ENCODE peak calls at places on chromosomes 3 and 15, in four cellular contexts. H is endothelial cell, O is astrocyte of the spinal cord, N is HepG2. S is an unnamed sample.

GRCh38 chr3:20137642-20138041 is 48.4 kb downstream of the SGO1 start:
- DNase-seq in H (no peak), O (no peak), N (no peak), S (no peak)

GRCh38 chr15:99071091-99071680 is 33.7 kb upstream of the SYNM start:
- DNase-seq in H (no peak), O (no peak), N (no peak), S (no peak)

GRCh38 chr15:101641134-101641764 is 10.9 kb downstream of the TM2D3 start:
- DNase-seq in H (peak; percentile 75), O (peak; percentile 68), N (peak; percentile 52), S (no peak)

GRCh38 chr3:188534633-188535032 is 380.7 kb downstream of the LPP start:
- DNase-seq in H (no peak), O (no peak), N (no peak), S (no peak)

GRCh38 chr15:40096094-40096876 is 12.4 kb downstream of the BMF start:
- DNase-seq in H (no peak), O (no peak), N (no peak), S (no peak)

GRCh38 chr3:3683261-3683660 is 116.0 kb upstream of the LRRN1 start:
- DNase-seq in H (no peak), O (peak; percentile 61), N (no peak), S (no peak)

GRCh38 chr3:177574232-177574856 is 377.1 kb upstream of the TBL1XR1 start:
- DNase-seq in H (no peak), O (peak; percentile 83), N (peak; percentile 71), S (no peak)

GRCh38 chr3:44845528-44846520 is 15.9 kb upstream of the TMEM42 start:
- DNase-seq in H (no peak), O (peak; percentile 34), N (no peak), S (no peak)

GRCh38 chr3:192121921-192122320 is 605.4 kb downstream of the FGF12 start:
- DNase-seq in H (no peak), O (no peak), N (no peak), S (no peak)

DNA sequence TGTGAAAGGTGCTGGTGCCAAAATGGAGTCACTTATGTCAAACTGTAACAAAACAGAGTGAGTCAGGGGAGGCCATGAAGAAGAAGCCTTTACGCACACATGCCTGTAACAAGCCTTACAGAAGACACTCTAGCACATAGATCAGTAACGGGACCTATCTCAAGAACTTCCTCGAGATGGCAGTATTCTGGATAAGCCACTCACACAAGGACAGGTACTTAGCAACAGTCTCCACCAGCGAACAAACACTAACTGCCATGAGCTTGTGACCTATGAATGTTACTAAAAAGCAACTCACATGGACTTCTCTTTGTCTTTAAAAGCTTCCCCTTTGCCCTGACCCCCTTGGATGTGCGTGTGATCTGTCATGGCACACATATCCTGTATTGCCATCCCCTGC is 235.1 kb downstream of the CD47 start:
- DNase-seq in H (no peak), O (peak; percentile 24), N (peak; percentile 60), S (no peak)
- TF ChIP-seq CTCF in H (no peak), O (peak; percentile 32), N (peak; percentile 61), S (peak; percentile 54)

GRCh38 chr3:33717866-33718594 is at the start of gene CLASP2:
- DNase-seq in H (peak; percentile 88), O (peak; percentile 89), N (peak; percentile 76), S (peak; percentile 93)
- TF ChIP-seq CTCF in H (no peak), O (no peak), N (no peak), S (peak; percentile 47)

GRCh38 chr3:132342183-132342582 is 25.0 kb downstream of the ACP3 start:
- DNase-seq in H (no peak), O (no peak), N (no peak), S (no peak)
- TF ChIP-seq CTCF in H (no peak), O (no peak), N (no peak), S (no peak)

DNA sequence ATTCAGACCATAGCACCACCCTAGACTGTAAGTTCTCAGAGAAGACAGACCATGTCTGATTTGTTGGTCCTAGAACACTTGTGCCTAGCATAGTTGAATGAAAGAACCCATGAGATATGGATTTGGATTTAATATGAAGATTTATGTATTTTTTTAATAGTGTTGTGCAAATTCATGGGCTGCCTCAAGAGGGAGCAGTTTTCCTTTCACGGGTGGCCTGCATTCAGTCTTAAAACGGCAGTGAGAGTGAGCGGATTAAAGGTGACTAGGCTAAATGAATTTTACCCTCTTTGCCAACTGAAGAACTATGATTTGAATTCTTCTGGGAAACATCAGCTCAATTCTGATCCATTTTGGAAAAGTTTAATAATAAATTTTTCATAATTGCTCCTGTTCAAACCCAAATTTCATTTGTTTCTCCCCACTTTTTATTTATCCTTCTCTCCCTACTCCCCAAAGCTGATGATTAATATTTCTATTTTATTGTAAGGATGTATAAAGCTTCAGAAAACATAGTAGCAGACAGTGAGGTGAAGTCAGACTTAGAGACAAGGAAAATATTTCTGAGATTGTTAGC is 67.3 kb downstream of the MORC1 start:
- DNase-seq in H (no peak), O (peak; percentile 16), N (peak; percentile 3), S (no peak)
- TF ChIP-seq CTCF in H (peak; percentile 68), O (peak; percentile 62), N (peak; percentile 51), S (peak; percentile 81)